ENCODE peak calls at places on chromosomes 7 and 10, in seven cellular contexts. E, N, J, K, B, R and G are unnamed samples.

GRCh38 chr7:134750083-134751062 is 29.1 kb upstream of the CALD1 start:
- DNase-seq in R (peak), K (peak), E (no peak), N (peak), B (peak), J (peak), G (peak)

GRCh38 chr10:132460071-132460470 is 63.1 kb downstream of the PWWP2B start:
- DNase-seq in R (peak), E (no peak), J (no peak), K (no peak), B (no peak), N (no peak), G (no peak)

GRCh38 chr7:26646666-26647065 is 217.7 kb downstream of the SKAP2 start:
- DNase-seq in J (no peak), K (peak), E (no peak), N (no peak), R (no peak), B (no peak), G (no peak)

GRCh38 chr7:34155225-34155908 is 250.0 kb downstream of the BMPER start:
- DNase-seq in J (no peak), B (no peak), K (peak), E (no peak), R (no peak), N (peak), G (no peak)

GRCh38 chr7:110502893-110503465 is 587.9 kb upstream of the LRRN3 start:
- DNase-seq in R (no peak), E (no peak), K (no peak), B (no peak), J (no peak), N (no peak), G (no peak)

GRCh38 chr7:149097088-149097487 is 6.6 kb upstream of the ZNF786 start:
- DNase-seq in J (no peak), K (no peak), N (no peak), E (no peak), B (no peak), R (no peak), G (no peak)

GRCh38 chr7:22668971-22669401 is 58.0 kb upstream of the IL6 start:
- DNase-seq in K (no peak), J (no peak), B (no peak), E (no peak), N (no peak), R (no peak), G (no peak)

GRCh38 chr10:133173860-133174523 is 14.0 kb downstream of the KNDC1 start:
- DNase-seq in J (no peak), R (peak), N (no peak), K (no peak), E (no peak), B (no peak), G (no peak)

GRCh38 chr7:138023618-138024333 is 21.9 kb upstream of the CREB3L2 start:
- DNase-seq in K (no peak), R (no peak), N (no peak), J (no peak), E (no peak), B (no peak), G (no peak)

GRCh38 chr7:27171636-27172387 is 2.3 kb downstream of the HOXA10 start:
- DNase-seq in R (peak), B (peak), E (peak), K (no peak), J (no peak), N (no peak), G (no peak)

GRCh38 chr7:104415700-104416099 is 87.3 kb downstream of the LHFPL3 start:
- DNase-seq in R (no peak), N (peak), K (no peak), J (no peak), B (no peak), E (no peak), G (no peak)
- TF ChIP-seq CTCF in R (no peak), N (no peak), K (no peak), J (no peak), B (no peak), E (no peak), G (no peak)

GRCh38 chr7:115478426-115478825 is 552.1 kb downstream of the TFEC start:
- DNase-seq in B (no peak), E (no peak), N (no peak), K (no peak), R (no peak), J (no peak), G (no peak)

GRCh38 chr7:115475206-115475605 is 553.3 kb downstream of the MDFIC start:
- DNase-seq in B (no peak), E (no peak), K (no peak), J (no peak), N (no peak), R (no peak), G (no peak)

GRCh38 chr7:115476666-115477065 is 553.9 kb downstream of the TFEC start:
- DNase-seq in K (no peak), N (no peak), B (no peak), E (no peak), R (no peak), J (no peak), G (no peak)

GRCh38 chr7:115477193-115477651 is 553.3 kb downstream of the TFEC start:
- DNase-seq in K (peak), R (no peak), E (no peak), J (peak), N (no peak), B (peak), G (no peak)

DNA sequence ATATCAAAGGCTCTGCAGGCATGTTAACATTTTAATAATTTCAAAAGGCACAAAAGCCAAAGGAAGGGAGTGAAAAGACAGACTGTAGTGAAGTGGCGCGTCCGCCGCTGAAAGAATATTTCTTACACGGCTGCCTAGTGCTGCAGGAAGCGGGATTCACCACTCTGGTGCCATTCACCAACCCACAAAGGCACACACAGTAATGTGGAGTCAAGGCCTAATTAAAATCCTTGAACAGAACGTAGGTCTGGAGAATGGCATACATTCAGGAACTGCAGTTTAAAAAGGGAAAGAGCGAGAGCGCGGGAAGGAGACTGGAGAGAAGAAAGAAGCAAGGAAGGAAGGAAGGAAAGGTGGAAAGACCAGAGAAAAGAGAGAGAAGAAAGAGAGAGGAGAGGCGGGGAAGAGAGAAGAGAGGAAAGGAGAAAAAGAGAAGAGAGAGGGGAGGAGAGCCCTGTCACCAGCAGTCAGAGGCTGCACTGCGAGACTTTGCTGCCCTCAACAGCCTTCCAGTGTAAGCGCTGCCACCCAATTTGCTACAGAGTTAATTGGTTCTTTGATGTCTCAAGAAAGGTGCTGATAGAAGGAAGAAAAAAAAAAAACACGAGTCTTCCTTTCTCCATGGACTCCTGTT is 554.0 kb downstream of the MDFIC start:
- DNase-seq in B (peak), R (no peak), E (no peak), N (no peak), K (peak), J (peak), G (no peak)
- TF ChIP-seq CTCF in B (peak), R (no peak), E (no peak), N (no peak), K (peak), J (no peak), G (no peak)

GRCh38 chr7:154776350-154776749 is 226.6 kb downstream of the PAXIP1 start:
- DNase-seq in B (no peak), R (no peak), N (no peak), J (no peak), K (no peak), E (no peak), G (no peak)

GRCh38 chr7:154777908-154778307 is 225.0 kb downstream of the PAXIP1 start:
- DNase-seq in J (no peak), E (no peak), B (no peak), K (no peak), N (no peak), R (no peak), G (no peak)

GRCh38 chr7:154775681-154776080 is 227.2 kb downstream of the PAXIP1 start:
- DNase-seq in E (no peak), K (no peak), R (no peak), J (no peak), N (no peak), B (no peak), G (no peak)

GRCh38 chr7:154777489-154777888 is 225.4 kb downstream of the PAXIP1 start:
- DNase-seq in J (no peak), K (no peak), N (no peak), R (no peak), E (no peak), B (no peak), G (no peak)

DNA sequence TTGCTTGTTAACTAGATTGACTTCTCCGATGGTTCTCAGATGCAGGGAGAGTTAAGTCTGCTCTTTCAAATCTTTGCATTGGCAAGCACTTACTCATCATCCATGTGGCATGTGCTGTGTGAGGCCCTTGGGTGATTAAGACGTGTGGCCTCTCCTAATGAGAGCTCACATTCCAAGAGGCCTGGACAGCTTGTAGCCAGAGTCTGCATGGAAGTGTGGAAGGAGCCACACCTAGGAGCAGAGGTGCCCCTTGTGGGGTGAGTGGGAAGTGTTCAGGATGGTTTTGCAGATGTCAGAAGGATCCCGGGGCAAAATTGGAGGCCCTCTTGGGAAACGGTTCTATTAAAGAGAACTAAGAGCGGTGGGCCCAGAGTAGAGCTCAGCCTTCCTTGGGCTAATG is 225.9 kb downstream of the PAXIP1 start:
- DNase-seq in R (no peak), E (no peak), J (no peak), B (no peak), N (peak), K (no peak), G (no peak)
- TF ChIP-seq CTCF in R (no peak), E (no peak), J (peak), B (no peak), N (no peak), K (no peak), G (no peak)

GRCh38 chr10:100043344-100043743 is 33.6 kb upstream of the DNMBP start:
- DNase-seq in B (peak), R (peak), E (no peak), K (no peak), J (no peak), N (peak), G (no peak)
- TF ChIP-seq CTCF in B (no peak), R (no peak), E (no peak), K (no peak), J (no peak), N (no peak), G (no peak)

DNA sequence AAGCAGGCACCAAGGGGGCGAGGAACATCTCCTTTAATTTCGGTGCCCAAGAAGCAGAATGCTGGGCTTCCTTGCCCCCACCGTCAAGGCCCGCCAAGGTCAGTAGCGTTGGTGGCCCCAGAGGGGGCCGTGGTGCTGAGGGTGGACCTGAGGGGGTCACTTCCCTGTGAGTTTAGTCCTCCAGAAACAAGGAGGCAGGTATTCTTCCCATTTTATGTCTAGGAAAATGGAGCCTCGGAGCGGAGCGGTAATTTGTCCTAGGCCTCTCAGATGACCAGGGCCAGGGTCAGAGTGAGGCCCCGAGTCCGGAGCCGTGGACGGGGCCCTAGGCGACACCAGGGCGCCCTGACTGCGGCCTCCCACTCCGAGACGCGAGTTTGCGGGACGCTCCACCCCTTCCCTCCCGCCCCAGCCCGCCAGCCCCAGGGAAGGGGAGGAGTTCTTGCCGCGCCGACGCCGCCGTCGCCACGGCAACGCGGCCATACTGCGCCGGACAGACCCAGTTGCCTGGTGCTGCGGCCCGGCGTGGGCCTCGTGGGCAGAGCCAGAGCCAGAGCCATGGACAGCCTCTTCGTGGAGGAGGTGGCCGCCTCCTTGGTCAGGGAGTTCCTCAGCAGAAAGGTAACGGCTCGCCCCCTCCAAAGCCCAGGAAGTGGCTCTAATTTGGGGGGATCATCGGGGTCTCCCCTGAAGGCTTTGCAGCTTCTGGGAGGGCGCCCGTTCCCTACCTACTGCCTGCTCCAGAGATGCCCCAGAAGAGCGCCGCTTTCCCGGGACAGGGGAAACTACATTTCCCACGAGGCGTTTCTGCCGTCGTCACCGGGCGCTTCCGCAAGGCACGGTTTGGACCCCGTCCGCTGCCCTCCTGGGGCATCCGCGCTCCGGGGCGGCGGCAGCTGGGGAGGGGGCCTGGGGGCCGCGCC is at the start of gene MINDY4:
- DNase-seq in R (peak), B (peak), K (peak), N (peak), E (peak), J (peak), G (peak)
- TF ChIP-seq CTCF in R (no peak), B (no peak), K (no peak), N (no peak), E (no peak), J (no peak), G (no peak)